ENCODE peak calls at places on chromosome 1, in six cellular contexts. D is Panc1, I is brain microvascular endothelial cell, T is mammary epithelial cell, E is gastrocnemius medialis, C is fibroblast of lung. X is an unnamed sample.

GRCh38 chr1:203219934-203220333 is 9.5 kb downstream of the CHIT1 start:
- DNase-seq in D (no peak), I (no peak), T (no peak), E (no peak), C (no peak), X (no peak)

GRCh38 chr1:101444873-101445618 is 208.2 kb downstream of the S1PR1 start:
- DNase-seq in D (no peak), I (no peak), T (no peak), E (no peak), C (no peak), X (no peak)

GRCh38 chr1:152410599-152410998 is 3.5 kb downstream of the CRNN start:
- DNase-seq in D (no peak), I (no peak), T (no peak), E (no peak), C (no peak), X (peak; percentile 75)

GRCh38 chr1:167935252-167936067 is 1.0 kb upstream of the DCAF6 start:
- DNase-seq in D (peak; percentile 32), I (peak; percentile 44), T (peak; percentile 53), E (no peak), C (peak; percentile 49), X (no peak)

GRCh38 chr1:187877220-187877619 is 1048.5 kb downstream of the PLA2G4A start:
- DNase-seq in D (no peak), I (no peak), T (no peak), E (no peak), C (no peak), X (no peak)

GRCh38 chr1:85850238-85850637 is 142.0 kb upstream of the ZNHIT6 start:
- DNase-seq in D (peak; percentile 91), I (peak; percentile 84), T (peak; percentile 79), E (no peak), C (peak; percentile 91), X (no peak)

GRCh38 chr1:17828991-17829390 is 73.9 kb downstream of the ACTL8 start:
- DNase-seq in D (no peak), I (no peak), T (no peak), E (no peak), C (no peak), X (no peak)

GRCh38 chr1:100736324-100736723 is 16.8 kb downstream of the VCAM1 start:
- DNase-seq in D (no peak), I (no peak), T (no peak), E (no peak), C (peak; percentile 58), X (no peak)

GRCh38 chr1:21278898-21279819 is 11.1 kb downstream of the ECE1 start:
- DNase-seq in D (no peak), I (no peak), T (no peak), E (no peak), C (peak; percentile 36), X (no peak)

GRCh38 chr1:210360852-210361477 is 32.3 kb downstream of the HHAT start:
- DNase-seq in D (peak; percentile 15), I (peak; percentile 37), T (peak; percentile 43), E (no peak), C (peak; percentile 79), X (no peak)

GRCh38 chr1:154186177-154186576 is 5.7 kb downstream of the TPM3 start:
- DNase-seq in D (no peak), I (peak; percentile 35), T (peak; percentile 54), E (no peak), C (peak; percentile 59), X (peak; percentile 80)

GRCh38 chr1:20063861-20064292 is 6.1 kb upstream of the PLA2G5 start:
- DNase-seq in D (no peak), I (peak; percentile 40), T (peak; percentile 88), E (no peak), C (peak; percentile 78), X (no peak)

GRCh38 chr1:205938682-205939081 is 4.6 kb downstream of the SLC26A9 start:
- DNase-seq in D (no peak), I (no peak), T (no peak), E (no peak), C (no peak), X (no peak)

GRCh38 chr1:82099170-82099569 is 298.4 kb downstream of the ADGRL2 start:
- DNase-seq in D (no peak), I (no peak), T (no peak), E (no peak), C (no peak), X (no peak)

GRCh38 chr1:237235080-237235479 is 193.1 kb downstream of the RYR2 start:
- DNase-seq in D (no peak), I (no peak), T (no peak), E (no peak), C (no peak), X (no peak)

GRCh38 chr1:184622136-184622823 is 132.4 kb downstream of the EDEM3 start:
- DNase-seq in D (no peak), I (peak; percentile 67), T (peak; percentile 77), E (peak; percentile 90), C (peak; percentile 100), X (no peak)

GRCh38 chr1:228314658-228315483 is 91.8 kb downstream of the TRIM11 start:
- DNase-seq in D (no peak), I (no peak), T (no peak), E (peak; percentile 55), C (no peak), X (peak; percentile 50)

GRCh38 chr1:1420654-1421134 is 382 bp downstream of the ANKRD65 start:
- DNase-seq in D (no peak), I (no peak), T (no peak), E (no peak), C (no peak), X (no peak)

GRCh38 chr1:172453607-172454006 is 9.7 kb upstream of the PIGC start:
- DNase-seq in D (no peak), I (no peak), T (no peak), E (no peak), C (peak; percentile 13), X (no peak)

GRCh38 chr1:24767351-24767750 is 22.1 kb downstream of the CLIC4 start:
- DNase-seq in D (no peak), I (no peak), T (no peak), E (no peak), C (no peak), X (no peak)

GRCh38 chr1:24763671-24764070 is 18.4 kb downstream of the CLIC4 start:
- DNase-seq in D (no peak), I (no peak), T (no peak), E (no peak), C (no peak), X (no peak)

GRCh38 chr1:24764848-24765247 is 19.6 kb downstream of the CLIC4 start:
- DNase-seq in D (no peak), I (no peak), T (no peak), E (no peak), C (no peak), X (no peak)

GRCh38 chr1:24764439-24764838 is 19.2 kb downstream of the CLIC4 start:
- DNase-seq in D (no peak), I (no peak), T (no peak), E (no peak), C (no peak), X (no peak)

GRCh38 chr1:24765308-24765988 is 20.2 kb downstream of the CLIC4 start:
- DNase-seq in D (no peak), I (peak; percentile 49), T (no peak), E (no peak), C (peak; percentile 73), X (no peak)
- H3K4me3 ChIP-seq in D (no peak overlapping the region), I (no peak overlapping the region), T (no peak overlapping the region), E (no peak overlapping the region), C (no peak overlapping the region), X (no peak overlapping the region)

GRCh38 chr1:56148466-56149193 is 430.7 kb downstream of the PLPP3 start:
- DNase-seq in D (no peak), I (no peak), T (no peak), E (no peak), C (no peak), X (no peak)
- TF ChIP-seq CTCF in D (peak; percentile 20), I (no peak), T (peak; percentile 6), E (no peak), C (no peak), X (peak; percentile 14)

GRCh38 chr1:226863446-226863845 is 7.0 kb upstream of the PSEN2 start:
- DNase-seq in D (no peak), I (peak; percentile 53), T (peak; percentile 76), E (no peak), C (peak; percentile 52), X (no peak)
- H3K27ac ChIP-seq in D (no peak overlapping the region), I (no peak overlapping the region), T (peak overlapping the region; percentile 8), E (no peak overlapping the region), C (peak overlapping the region; percentile 15), X (no peak overlapping the region)

GRCh38 chr1:180187626-180188025 is 33.0 kb downstream of the QSOX1 start:
- DNase-seq in D (no peak), I (no peak), T (no peak), E (no peak), C (no peak), X (no peak)

GRCh38 chr1:180190091-180190490 is 35.4 kb downstream of the QSOX1 start:
- DNase-seq in D (no peak), I (no peak), T (no peak), E (no peak), C (no peak), X (no peak)

GRCh38 chr1:180188679-180189175 is 34.1 kb downstream of the QSOX1 start:
- DNase-seq in D (no peak), I (no peak), T (no peak), E (no peak), C (no peak), X (no peak)

GRCh38 chr1:180186831-180187230 is 32.2 kb downstream of the QSOX1 start:
- DNase-seq in D (no peak), I (no peak), T (no peak), E (no peak), C (no peak), X (no peak)

GRCh38 chr1:180188103-180188506 is 33.4 kb downstream of the QSOX1 start:
- DNase-seq in D (peak; percentile 15), I (peak; percentile 29), T (peak; percentile 50), E (no peak), C (peak; percentile 52), X (no peak)
- H3K4me3 ChIP-seq in D (no peak overlapping the region), I (no peak overlapping the region), T (no peak overlapping the region), E (no peak overlapping the region), C (no peak overlapping the region), X (no peak overlapping the region)

GRCh38 chr1:77143529-77144121 is 75.6 kb downstream of the PIGK start:
- DNase-seq in D (no peak), I (no peak), T (no peak), E (no peak), C (peak; percentile 37), X (no peak)
- TF ChIP-seq CTCF in D (peak; percentile 37), I (no peak), T (peak; percentile 40), E (no peak), C (no peak), X (peak; percentile 30)

GRCh38 chr1:43821471-43821870 is 112.1 kb upstream of the ARTN start:
- DNase-seq in D (no peak), I (no peak), T (no peak), E (no peak), C (no peak), X (no peak)
- H3K27ac ChIP-seq in D (peak overlapping the region; percentile 67), I (no peak overlapping the region), T (peak overlapping the region; percentile 72), E (peak overlapping the region; percentile 39), C (peak overlapping the region; percentile 61), X (no peak overlapping the region)